ENCODE peak calls at places on chromosomes 3 and 15, in five cellular contexts. M, F, I, B and W are unnamed samples. For H3K27me3 and H3K36me3, the result is how much of the 10 kb centered on the place peaks cover.

GRCh38 chr3:107524214-107525100 is 1.7 kb downstream of the BBX start:
- DNase-seq in M (peak), F (peak), I (peak), B (peak), W (peak)

GRCh38 chr3:29694783-29695182 is 413.9 kb downstream of the RBMS3 start:
- DNase-seq in M (no peak), F (no peak), I (no peak), B (no peak), W (no peak)

GRCh38 chr3:42014949-42015533 is 53.1 kb upstream of the ULK4 start:
- DNase-seq in M (peak), F (peak), I (no peak), B (peak), W (peak)

GRCh38 chr3:32334675-32335074 is 57.0 kb upstream of the CMTM7 start:
- DNase-seq in M (no peak), F (no peak), I (no peak), B (no peak), W (peak)

GRCh38 chr3:53261712-53262111 is 5.9 kb upstream of the TKT start:
- DNase-seq in M (no peak), F (no peak), I (no peak), B (no peak), W (peak)

GRCh38 chr3:11570251-11570650 is 73.5 kb downstream of the VGLL4 start:
- DNase-seq in M (no peak), F (no peak), I (no peak), B (no peak), W (peak)

GRCh38 chr3:52153389-52154096 is 680 bp downstream of the POC1A start:
- DNase-seq in M (peak), F (peak), I (peak), B (no peak), W (peak)

GRCh38 chr15:68637755-68638405 is 59.1 kb downstream of the CORO2B start:
- DNase-seq in M (no peak), F (peak), I (no peak), B (peak), W (no peak)

GRCh38 chr3:192875971-192876565 is 41.6 kb downstream of the MB21D2 start:
- DNase-seq in M (no peak), F (no peak), I (no peak), B (no peak), W (no peak)

GRCh38 chr15:74025436-74025835 is 30.9 kb downstream of the PML start:
- DNase-seq in M (no peak), F (no peak), I (no peak), B (no peak), W (no peak)

GRCh38 chr15:67240235-67241131 is 14.0 kb downstream of the AAGAB start:
- DNase-seq in M (no peak), F (peak), I (no peak), B (no peak), W (peak)

GRCh38 chr15:84598250-84598649 is 2.6 kb upstream of the ZSCAN2 start:
- DNase-seq in M (peak), F (no peak), I (no peak), B (no peak), W (no peak)
- H3K4me3 ChIP-seq in M (no peak), F (no peak), I (no peak), B (no peak), W (no peak)

DNA sequence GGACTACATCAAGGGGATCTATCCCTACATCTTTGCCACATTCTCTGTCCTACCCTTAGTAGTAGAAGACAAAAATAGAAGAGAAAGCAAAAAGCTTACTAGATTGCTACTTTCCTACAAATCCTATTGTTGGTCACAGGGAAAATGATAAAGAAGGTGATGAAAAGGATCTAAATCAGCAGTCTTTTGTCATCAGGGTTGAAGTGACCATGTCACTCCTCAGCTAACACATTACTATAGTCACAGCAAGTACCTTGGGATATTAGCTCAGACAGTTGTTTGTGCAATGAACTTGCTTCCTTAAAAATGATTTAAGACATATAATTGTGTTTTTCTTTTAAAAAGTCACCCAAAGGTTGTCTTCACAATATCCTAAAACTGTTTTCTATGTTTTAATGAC is 6.3 kb downstream of the ST3GAL6 start:
- DNase-seq in M (no peak), F (no peak), I (no peak), B (no peak), W (no peak)
- H3K27me3 ChIP-seq in M (under half), F (under half), I (under half), B (under half), W (under half)

DNA sequence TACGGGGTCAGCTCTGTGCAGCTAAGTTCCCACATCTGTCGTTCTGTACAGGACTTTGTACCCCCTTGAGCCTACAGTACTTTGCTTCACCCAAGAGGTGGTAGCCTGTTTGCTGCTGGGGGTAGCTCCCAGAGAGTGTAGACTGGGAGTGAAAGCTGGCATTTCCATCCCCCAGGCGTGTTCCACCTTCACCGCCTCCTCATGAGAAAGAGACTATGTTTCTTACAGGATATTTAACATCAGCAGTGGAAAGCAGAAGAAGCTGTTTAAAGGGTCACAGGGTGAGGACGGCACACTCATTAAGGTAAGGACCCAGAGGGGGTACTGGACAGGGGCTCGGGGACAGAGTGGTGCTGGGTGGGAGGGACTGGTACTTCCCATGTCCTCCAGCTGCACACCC is 10.1 kb upstream of the JMJD7 start:
- DNase-seq in M (no peak), F (no peak), I (no peak), B (no peak), W (no peak)
- H3K36me3 ChIP-seq in M (under half), F (under half), I (half or more), B (half or more), W (under half)

GRCh38 chr3:136914739-136915138 is 43.0 kb upstream of the IL20RB start:
- DNase-seq in M (no peak), F (no peak), I (no peak), B (no peak), W (no peak)

GRCh38 chr3:136920904-136921649 is 36.7 kb upstream of the IL20RB start:
- DNase-seq in M (no peak), F (no peak), I (no peak), B (no peak), W (no peak)

GRCh38 chr3:136925425-136926190 is 32.2 kb upstream of the IL20RB start:
- DNase-seq in M (no peak), F (no peak), I (no peak), B (no peak), W (no peak)

GRCh38 chr3:136916200-136916599 is 41.6 kb upstream of the IL20RB start:
- DNase-seq in M (no peak), F (no peak), I (no peak), B (no peak), W (no peak)

GRCh38 chr3:136919799-136920580 is 37.8 kb upstream of the IL20RB start:
- DNase-seq in M (no peak), F (no peak), I (no peak), B (no peak), W (no peak)
- H3K4me3 ChIP-seq in M (no peak), F (no peak), I (no peak), B (no peak), W (no peak)

GRCh38 chr3:194310516-194310915 is 40.6 kb downstream of the CPN2 start:
- DNase-seq in M (no peak), F (no peak), I (no peak), B (no peak), W (no peak)

GRCh38 chr3:194308635-194309213 is 42.4 kb downstream of the CPN2 start:
- DNase-seq in M (no peak), F (no peak), I (no peak), B (peak), W (no peak)

GRCh38 chr3:194311000-194311399 is 40.1 kb downstream of the CPN2 start:
- DNase-seq in M (no peak), F (no peak), I (no peak), B (no peak), W (no peak)

GRCh38 chr3:194312186-194312742 is 38.9 kb downstream of the CPN2 start:
- DNase-seq in M (no peak), F (peak), I (no peak), B (peak), W (no peak)

GRCh38 chr3:194310060-194310481 is 41.1 kb downstream of the CPN2 start:
- DNase-seq in M (no peak), F (no peak), I (no peak), B (peak), W (no peak)
- H3K27me3 ChIP-seq in M (under half), F (under half), I (half or more), B (under half), W (under half)

GRCh38 chr15:92910451-92910850 is 10.3 kb downstream of the CHD2 start:
- DNase-seq in M (no peak), F (no peak), I (no peak), B (no peak), W (no peak)
- H3K36me3 ChIP-seq in M (under half), F (under half), I (under half), B (under half), W (under half)

DNA sequence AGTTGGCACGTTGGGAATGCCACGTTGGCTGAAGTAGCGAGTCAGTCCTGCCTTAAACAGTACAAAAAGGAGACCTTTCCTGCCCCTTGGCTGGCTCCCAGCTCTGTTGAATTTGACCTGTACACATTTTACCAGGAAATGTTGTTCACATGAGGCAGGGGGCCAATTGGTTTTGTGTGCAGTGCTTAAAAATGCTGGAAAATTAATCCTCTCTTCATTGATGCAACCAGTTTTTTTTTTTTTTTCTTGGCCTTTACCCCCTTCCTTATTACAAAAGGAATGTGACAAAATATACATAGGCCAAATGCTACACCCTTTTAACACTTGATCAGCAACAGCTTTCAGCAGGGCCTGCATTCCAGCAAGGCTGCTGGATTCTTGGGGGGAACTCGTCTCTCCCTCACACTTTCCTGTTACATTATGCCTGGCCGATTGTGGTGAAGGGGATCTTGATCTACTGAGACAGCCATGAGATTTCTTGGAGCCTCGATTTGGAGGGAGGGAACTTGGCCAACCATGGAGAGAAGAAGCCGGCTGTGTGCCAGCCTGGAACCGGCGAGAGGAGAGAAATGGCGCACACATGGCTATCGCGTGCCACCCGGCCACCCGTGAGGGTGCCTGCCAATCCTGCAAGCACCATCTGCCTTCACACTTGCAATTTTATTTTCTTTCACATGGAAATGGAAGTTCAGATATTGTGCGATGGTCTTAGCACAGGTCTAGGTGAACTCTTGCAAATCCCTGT is 93.0 kb downstream of the DNASE1L3 start:
- DNase-seq in M (no peak), F (no peak), I (no peak), B (no peak), W (no peak)
- H3K4me3 ChIP-seq in M (no peak), F (no peak), I (no peak), B (peak), W (no peak)

GRCh38 chr15:60809375-60809774 is 330.4 kb upstream of the ICE2 start:
- DNase-seq in M (no peak), F (no peak), I (no peak), B (no peak), W (no peak)

GRCh38 chr15:60815321-60815720 is 336.4 kb upstream of the ICE2 start:
- DNase-seq in M (no peak), F (no peak), I (no peak), B (no peak), W (no peak)

GRCh38 chr15:60819860-60820259 is 340.9 kb upstream of the ICE2 start:
- DNase-seq in M (no peak), F (no peak), I (no peak), B (no peak), W (no peak)

GRCh38 chr15:60814062-60814461 is 335.1 kb upstream of the ICE2 start:
- DNase-seq in M (no peak), F (no peak), I (no peak), B (no peak), W (no peak)

DNA sequence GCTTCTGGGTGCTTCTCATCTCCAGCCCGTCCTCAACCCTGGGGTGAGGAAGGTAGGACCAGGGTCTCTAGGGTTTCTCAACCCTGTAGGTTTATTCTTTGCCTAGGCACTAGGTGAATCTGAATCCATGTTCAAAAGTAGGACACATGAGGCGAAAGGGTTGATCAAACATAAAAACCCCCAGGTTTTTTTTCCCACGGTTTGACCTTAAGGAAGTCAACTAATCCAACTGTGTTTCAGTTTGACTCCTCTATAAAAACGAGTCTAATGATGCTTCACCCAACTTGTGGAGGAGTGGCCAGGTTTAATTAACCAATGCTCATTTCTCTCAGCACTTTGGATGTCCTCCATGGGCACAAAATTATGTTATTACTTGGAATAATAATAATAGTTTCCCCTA is 335.9 kb upstream of the ICE2 start:
- DNase-seq in M (no peak), F (no peak), I (no peak), B (no peak), W (no peak)
- H3K27me3 ChIP-seq in M (under half), F (under half), I (under half), B (under half), W (under half)

GRCh38 chr3:139354661-139355060 is 10.8 kb downstream of the MRPS22 start:
- DNase-seq in M (no peak), F (no peak), I (no peak), B (no peak), W (no peak)

GRCh38 chr3:139357899-139358298 is 14.1 kb downstream of the MRPS22 start:
- DNase-seq in M (no peak), F (no peak), I (no peak), B (no peak), W (no peak)

GRCh38 chr3:139355937-139356336 is 12.1 kb downstream of the MRPS22 start:
- DNase-seq in M (no peak), F (no peak), I (no peak), B (no peak), W (no peak)

GRCh38 chr3:139355502-139355901 is 11.7 kb downstream of the MRPS22 start:
- DNase-seq in M (no peak), F (no peak), I (no peak), B (no peak), W (no peak)

DNA sequence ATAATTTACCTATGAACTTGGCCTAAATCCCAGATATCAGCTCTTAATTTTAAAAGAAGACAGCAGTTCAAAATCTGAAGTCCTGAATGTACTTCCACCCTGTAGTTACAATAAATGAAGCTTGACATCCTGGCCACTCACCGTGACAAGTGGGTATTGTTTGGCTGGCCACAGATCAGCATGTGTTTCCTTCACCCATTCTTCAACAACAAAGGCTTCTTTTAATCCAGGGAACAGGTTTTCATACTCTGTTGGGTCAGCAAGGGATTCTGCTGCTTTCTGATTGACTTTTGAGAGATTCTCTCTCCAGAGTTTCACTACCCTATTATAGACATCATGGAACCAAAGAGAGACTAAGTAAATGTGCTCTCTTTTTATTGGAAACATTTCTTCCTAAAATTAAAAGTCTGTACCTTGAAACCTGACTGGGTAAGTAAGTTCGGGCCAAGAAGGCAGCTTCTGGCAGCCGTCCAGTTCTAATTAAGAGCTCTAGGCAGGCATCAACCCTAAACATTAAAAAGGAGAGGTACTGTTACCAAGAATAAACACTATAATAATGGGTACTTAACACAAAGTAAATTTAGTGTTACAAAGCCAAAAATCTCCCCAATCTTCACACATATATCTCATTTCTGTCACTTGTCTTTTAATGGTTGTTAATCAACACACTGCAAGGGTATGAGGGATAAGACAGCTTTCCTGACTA is 15.2 kb downstream of the MRPS22 start:
- DNase-seq in M (peak), F (no peak), I (no peak), B (no peak), W (no peak)
- H3K36me3 ChIP-seq in M (under half), F (under half), I (half or more), B (half or more), W (under half)

GRCh38 chr15:99014803-99015676 is 7.4 kb upstream of the PGPEP1L start:
- DNase-seq in M (peak), F (peak), I (peak), B (peak), W (peak)

GRCh38 chr15:99016680-99017321 is 9.2 kb upstream of the PGPEP1L start:
- DNase-seq in M (no peak), F (no peak), I (no peak), B (no peak), W (peak)

GRCh38 chr15:99019558-99020540 is 12.3 kb upstream of the PGPEP1L start:
- DNase-seq in M (no peak), F (no peak), I (no peak), B (no peak), W (no peak)

GRCh38 chr15:99015677-99016568 is 8.3 kb upstream of the PGPEP1L start:
- DNase-seq in M (peak), F (no peak), I (peak), B (no peak), W (peak)

DNA sequence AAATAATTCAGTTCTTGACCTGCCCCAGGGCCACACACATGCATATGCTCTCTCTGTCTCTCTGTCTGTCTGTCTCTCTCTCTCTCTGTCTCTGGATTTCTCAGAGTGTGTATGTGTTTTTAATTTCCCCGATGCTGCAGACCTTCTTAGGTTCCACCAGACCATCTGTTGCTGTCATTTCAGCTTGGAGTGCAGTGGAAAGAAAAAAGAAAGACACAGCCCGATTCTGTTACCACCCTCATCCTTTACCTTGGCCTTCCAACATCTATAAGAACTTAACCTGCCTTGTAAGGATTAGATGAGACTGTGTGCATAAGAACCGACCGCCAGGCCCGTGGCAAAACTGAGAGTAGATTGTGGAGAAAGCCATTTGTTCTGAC is 9.7 kb upstream of the PGPEP1L start:
- DNase-seq in M (no peak), F (no peak), I (no peak), B (no peak), W (no peak)
- H3K4me3 ChIP-seq in M (no peak), F (no peak), I (no peak), B (no peak), W (no peak)